ENCODE peak calls at places on chromosomes 12 and 14, in five cellular contexts. V is NT2/D1; H is HEK293T; P is effector memory CD8-positive, alpha-beta T cell; L is right atrium auricular region. B is an unnamed sample.

GRCh38 chr12:132492522-132492921 is 2.6 kb downstream of the FBRSL1 start:
- DNase-seq in V (no peak), H (no peak), P (no peak), L (no peak), B (no peak)

GRCh38 chr14:105999361-106000028 is 473.1 kb downstream of the TMEM121 start:
- DNase-seq in V (peak), H (peak), P (peak), L (no peak), B (no peak)

GRCh38 chr12:111297703-111298426 is 71.0 kb downstream of the PHETA1 start:
- DNase-seq in V (no peak), H (no peak), P (no peak), L (no peak), B (no peak)

GRCh38 chr12:1845427-1845826 is 25.1 kb downstream of the LRTM2 start:
- DNase-seq in V (no peak), H (no peak), P (no peak), L (no peak), B (no peak)

GRCh38 chr12:109727039-109727723 is 13.6 kb downstream of the FAM222A start:
- DNase-seq in V (no peak), H (no peak), P (no peak), L (no peak), B (peak)

GRCh38 chr12:90250766-90251165 is 542.1 kb upstream of the ATP2B1 start:
- DNase-seq in V (no peak), H (no peak), P (no peak), L (peak), B (no peak)

GRCh38 chr14:77377502-77377844 is 294 bp downstream of the SAMD15 start:
- DNase-seq in V (no peak), H (no peak), P (no peak), L (no peak), B (no peak)

GRCh38 chr12:121786441-121786825 is 7.1 kb downstream of the RHOF start:
- DNase-seq in V (no peak), H (no peak), P (peak), L (no peak), B (no peak)

GRCh38 chr12:6215932-6216494 is 15.8 kb downstream of the CD9 start:
- DNase-seq in V (no peak), H (no peak), P (no peak), L (no peak), B (peak)

GRCh38 chr12:39946361-39946948 is 159.4 kb downstream of the SLC2A13 start:
- DNase-seq in V (no peak), H (no peak), P (no peak), L (no peak), B (peak)

GRCh38 chr14:66038214-66038977 is 447.8 kb upstream of the CCDC196 start:
- DNase-seq in V (no peak), H (peak), P (no peak), L (peak), B (no peak)

GRCh38 chr12:125240717-125241116 is 175.5 kb downstream of the AACS start:
- DNase-seq in V (no peak), H (no peak), P (no peak), L (no peak), B (no peak)

GRCh38 chr14:89576132-89576923 is 159.3 kb upstream of the FOXN3 start:
- DNase-seq in V (no peak), H (peak), P (no peak), L (no peak), B (no peak)

GRCh38 chr14:36519431-36520321 is at the start of gene NKX2-1:
- DNase-seq in V (no peak), H (peak), P (no peak), L (no peak), B (no peak)

GRCh38 chr14:91088585-91088984 is 25.3 kb upstream of the DGLUCY start:
- DNase-seq in V (no peak), H (no peak), P (no peak), L (no peak), B (no peak)

GRCh38 chr12:121397521-121397920 is 2.4 kb upstream of the RNF34 start:
- DNase-seq in V (no peak), H (no peak), P (no peak), L (no peak), B (no peak)

GRCh38 chr14:63713058-63713457 is 14.8 kb downstream of the SGPP1 start:
- DNase-seq in V (no peak), H (no peak), P (no peak), L (no peak), B (no peak)

GRCh38 chr14:60637490-60638452 is 11.5 kb downstream of the SIX1 start:
- DNase-seq in V (no peak), H (no peak), P (no peak), L (no peak), B (no peak)

GRCh38 chr12:21906919-21907642 is 34.1 kb downstream of the ABCC9 start:
- DNase-seq in V (no peak), H (no peak), P (no peak), L (no peak), B (no peak)

GRCh38 chr12:52436828-52437474 is 2.8 kb upstream of the KRT75 start:
- DNase-seq in V (no peak), H (no peak), P (no peak), L (no peak), B (no peak)

GRCh38 chr12:56637621-56638020 is 7.5 kb upstream of the BAZ2A start:
- DNase-seq in V (no peak), H (no peak), P (no peak), L (no peak), B (no peak)

GRCh38 chr14:56168007-56168616 is 49.9 kb downstream of the PELI2 start:
- DNase-seq in V (no peak), H (no peak), P (no peak), L (no peak), B (no peak)

GRCh38 chr14:95162641-95163040 is 5.3 kb upstream of the DICER1 start:
- DNase-seq in V (no peak), H (no peak), P (no peak), L (no peak), B (no peak)

GRCh38 chr12:84913151-84913550 is 552 bp upstream of the SLC6A15 start:
- DNase-seq in V (peak), H (peak), P (no peak), L (no peak), B (peak)

GRCh38 chr14:37203423-37203822 is 5.7 kb downstream of the MIPOL1 start:
- DNase-seq in V (no peak), H (no peak), P (no peak), L (no peak), B (no peak)

GRCh38 chr14:93857500-93857899 is 69.2 kb upstream of the PRIMA1 start:
- DNase-seq in V (no peak), H (peak), P (no peak), L (no peak), B (no peak)

GRCh38 chr14:78758333-78758732 is 588.2 kb downstream of the NRXN3 start:
- DNase-seq in V (peak), H (peak), P (no peak), L (no peak), B (no peak)

GRCh38 chr12:101773560-101774206 is 34.4 kb upstream of the SYCP3 start:
- DNase-seq in V (peak), H (peak), P (peak), L (peak), B (peak)